ENCODE peak calls at places on chromosome 16, in four cellular contexts. One of them, this sample, is unnamed.

GRCh38 chr16:72927199-72928088 is 120.5 kb downstream of the ZFHX3 start:
- DNase-seq in sigmoid colon: peak; percentile 65
- DNase-seq in breast epithelium: peak; percentile 73
- DNase-seq in body of pancreas: peak; percentile 56
- DNase-seq in this sample: peak; percentile 71

GRCh38 chr16:30142672-30143346 is 19.8 kb upstream of the MAPK3 start:
- DNase-seq in sigmoid colon: no peak
- DNase-seq in breast epithelium: no peak
- DNase-seq in body of pancreas: no peak
- DNase-seq in this sample: no peak

GRCh38 chr16:48950184-48950583 is 331.5 kb downstream of the CBLN1 start:
- DNase-seq in sigmoid colon: no peak
- DNase-seq in breast epithelium: no peak
- DNase-seq in body of pancreas: no peak
- DNase-seq in this sample: no peak

GRCh38 chr16:84165746-84166145 is 20.6 kb downstream of the DNAAF1 start:
- DNase-seq in sigmoid colon: no peak
- DNase-seq in breast epithelium: no peak
- DNase-seq in body of pancreas: no peak
- DNase-seq in this sample: peak; percentile 6

GRCh38 chr16:19184823-19185509 is 16.9 kb downstream of the SYT17 start:
- DNase-seq in sigmoid colon: no peak
- DNase-seq in breast epithelium: no peak
- DNase-seq in body of pancreas: no peak
- DNase-seq in this sample: no peak

GRCh38 chr16:85569615-85570212 is 43.4 kb upstream of the GSE1 start:
- DNase-seq in sigmoid colon: no peak
- DNase-seq in breast epithelium: no peak
- DNase-seq in body of pancreas: peak; percentile 51
- DNase-seq in this sample: peak; percentile 88

GRCh38 chr16:54454616-54455015 is 168.0 kb upstream of the IRX3 start:
- DNase-seq in sigmoid colon: no peak
- DNase-seq in breast epithelium: no peak
- DNase-seq in body of pancreas: no peak
- DNase-seq in this sample: no peak

GRCh38 chr16:12147681-12148479 is 171.3 kb downstream of the SNX29 start:
- DNase-seq in sigmoid colon: no peak
- DNase-seq in breast epithelium: no peak
- DNase-seq in body of pancreas: no peak
- DNase-seq in this sample: peak; percentile 44

GRCh38 chr16:81888520-81889394 is 109.7 kb downstream of the PLCG2 start:
- DNase-seq in sigmoid colon: no peak
- DNase-seq in breast epithelium: no peak
- DNase-seq in body of pancreas: no peak
- DNase-seq in this sample: no peak

GRCh38 chr16:12904041-12904671 is 2.8 kb downstream of the SHISA9 start:
- DNase-seq in sigmoid colon: no peak
- DNase-seq in breast epithelium: no peak
- DNase-seq in body of pancreas: no peak
- DNase-seq in this sample: no peak

GRCh38 chr16:84992700-84993075 is 18.6 kb downstream of the ZDHHC7 start:
- DNase-seq in sigmoid colon: no peak
- DNase-seq in breast epithelium: no peak
- DNase-seq in body of pancreas: no peak
- DNase-seq in this sample: no peak

GRCh38 chr16:50501986-50502615 is 46.1 kb upstream of the NKD1 start:
- DNase-seq in sigmoid colon: peak; percentile 20
- DNase-seq in breast epithelium: no peak
- DNase-seq in body of pancreas: no peak
- DNase-seq in this sample: no peak

GRCh38 chr16:4597174-4597573 is 17.5 kb downstream of the UBALD1 start:
- DNase-seq in sigmoid colon: no peak
- DNase-seq in breast epithelium: no peak
- DNase-seq in body of pancreas: peak; percentile 64
- DNase-seq in this sample: no peak

GRCh38 chr16:51146256-51146924 is 4.7 kb downstream of the SALL1 start:
- DNase-seq in sigmoid colon: no peak
- DNase-seq in breast epithelium: no peak
- DNase-seq in body of pancreas: no peak
- DNase-seq in this sample: no peak

GRCh38 chr16:31880322-31880979 is 6.8 kb downstream of the ZNF267 start:
- DNase-seq in sigmoid colon: no peak
- DNase-seq in breast epithelium: no peak
- DNase-seq in body of pancreas: peak; percentile 55
- DNase-seq in this sample: no peak

GRCh38 chr16:29775742-29776408 is 2.2 kb upstream of the ZG16 start:
- DNase-seq in sigmoid colon: no peak
- DNase-seq in breast epithelium: no peak
- DNase-seq in body of pancreas: no peak
- DNase-seq in this sample: no peak

GRCh38 chr16:84957792-84958191 is 53.5 kb downstream of the ZDHHC7 start:
- DNase-seq in sigmoid colon: no peak
- DNase-seq in breast epithelium: no peak
- DNase-seq in body of pancreas: no peak
- DNase-seq in this sample: no peak

GRCh38 chr16:21227886-21228285 is 5.6 kb upstream of the ANKS4B start:
- DNase-seq in sigmoid colon: no peak
- DNase-seq in breast epithelium: no peak
- DNase-seq in body of pancreas: no peak
- DNase-seq in this sample: no peak

GRCh38 chr16:19274178-19274797 is 11.2 kb upstream of the CLEC19A start:
- DNase-seq in sigmoid colon: no peak
- DNase-seq in breast epithelium: no peak
- DNase-seq in body of pancreas: peak; percentile 28
- DNase-seq in this sample: no peak

GRCh38 chr16:104828-105374 is 26.9 kb downstream of the MPG start:
- DNase-seq in sigmoid colon: no peak
- DNase-seq in breast epithelium: no peak
- DNase-seq in body of pancreas: no peak
- DNase-seq in this sample: no peak
- TF ChIP-seq POLR2A in sigmoid colon: no peak
- TF ChIP-seq POLR2A in breast epithelium: no peak
- TF ChIP-seq POLR2A in body of pancreas: no peak
- TF ChIP-seq POLR2A in this sample: no peak

GRCh38 chr16:534089-534635 is 6.7 kb downstream of the CAPN15 start:
- DNase-seq in sigmoid colon: no peak
- DNase-seq in breast epithelium: no peak
- DNase-seq in body of pancreas: peak; percentile 61
- DNase-seq in this sample: no peak
- TF ChIP-seq POLR2A in sigmoid colon: no peak
- TF ChIP-seq POLR2A in breast epithelium: no peak
- TF ChIP-seq POLR2A in body of pancreas: no peak
- TF ChIP-seq POLR2A in this sample: no peak

GRCh38 chr16:88487920-88488842 is 35.1 kb downstream of the ZFPM1 start:
- DNase-seq in sigmoid colon: no peak
- DNase-seq in breast epithelium: no peak
- DNase-seq in body of pancreas: peak; percentile 96
- DNase-seq in this sample: no peak
- TF ChIP-seq POLR2A in sigmoid colon: no peak
- TF ChIP-seq POLR2A in breast epithelium: no peak
- TF ChIP-seq POLR2A in body of pancreas: no peak
- TF ChIP-seq POLR2A in this sample: no peak

DNA sequence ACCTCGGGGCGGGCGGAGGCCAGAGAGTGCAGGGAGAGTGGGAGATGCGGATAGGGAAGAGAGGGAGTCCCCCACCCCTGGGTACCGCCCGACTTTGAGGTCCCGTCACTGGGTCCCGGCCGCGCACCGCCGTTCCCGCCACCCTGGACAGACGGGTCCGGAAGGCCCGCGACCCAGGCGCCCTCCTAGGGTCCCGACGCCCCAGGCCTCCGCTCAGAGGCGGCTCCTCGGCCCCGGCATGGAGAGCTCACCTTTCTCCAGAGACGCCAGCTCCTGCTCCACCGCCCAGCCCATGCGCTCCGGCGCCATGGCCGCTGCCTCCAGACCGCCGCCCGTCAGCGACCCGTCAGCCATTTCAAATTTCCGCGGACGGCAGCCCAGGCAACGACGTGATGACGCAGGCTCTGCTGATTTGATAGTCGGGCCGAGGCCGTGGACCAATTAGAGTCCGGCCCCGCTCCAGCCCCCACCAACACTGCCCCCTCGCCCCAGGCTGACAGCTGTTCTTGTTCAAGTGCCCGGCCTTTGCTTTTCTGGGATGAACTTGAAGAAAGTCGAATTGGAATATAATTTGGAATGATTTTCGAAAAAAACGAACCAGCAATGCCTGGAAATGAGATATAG is at the start of gene SHCBP1:
- DNase-seq in sigmoid colon: peak; percentile 88
- DNase-seq in breast epithelium: peak; percentile 75
- DNase-seq in body of pancreas: peak; percentile 70
- DNase-seq in this sample: peak; percentile 94
- TF ChIP-seq POLR2A in sigmoid colon: no peak
- TF ChIP-seq POLR2A in breast epithelium: no peak
- TF ChIP-seq POLR2A in body of pancreas: no peak
- TF ChIP-seq POLR2A in this sample: no peak

DNA sequence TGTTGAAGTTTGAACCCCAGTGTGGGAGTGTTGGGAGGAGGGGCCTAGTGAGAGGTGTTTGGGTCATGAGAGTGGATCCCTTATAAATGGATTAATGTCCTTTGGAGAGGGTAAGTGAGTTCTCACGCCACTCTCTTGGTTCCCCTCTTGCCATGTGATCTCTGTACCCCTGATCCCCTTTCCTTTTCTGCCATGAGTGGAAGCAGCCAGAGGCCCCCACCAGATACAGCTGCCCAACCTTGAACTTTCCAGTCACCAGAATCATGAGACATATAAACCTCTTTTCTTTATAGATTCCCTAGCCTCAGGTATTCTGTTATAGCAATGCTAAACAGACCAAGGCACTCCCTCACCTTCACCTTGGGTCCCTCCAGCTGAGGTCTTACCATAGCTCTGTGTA is 7.4 kb downstream of the SLC6A2 start:
- DNase-seq in sigmoid colon: no peak
- DNase-seq in breast epithelium: no peak
- DNase-seq in body of pancreas: no peak
- DNase-seq in this sample: no peak
- TF ChIP-seq POLR2A in sigmoid colon: no peak
- TF ChIP-seq POLR2A in breast epithelium: no peak
- TF ChIP-seq POLR2A in body of pancreas: no peak
- TF ChIP-seq POLR2A in this sample: no peak

GRCh38 chr16:67935096-67935401 is 1.6 kb downstream of the PSMB10 start:
- DNase-seq in sigmoid colon: no peak
- DNase-seq in breast epithelium: no peak
- DNase-seq in body of pancreas: no peak
- DNase-seq in this sample: no peak
- TF ChIP-seq POLR2A in sigmoid colon: no peak
- TF ChIP-seq POLR2A in breast epithelium: no peak
- TF ChIP-seq POLR2A in body of pancreas: no peak
- TF ChIP-seq POLR2A in this sample: no peak

DNA sequence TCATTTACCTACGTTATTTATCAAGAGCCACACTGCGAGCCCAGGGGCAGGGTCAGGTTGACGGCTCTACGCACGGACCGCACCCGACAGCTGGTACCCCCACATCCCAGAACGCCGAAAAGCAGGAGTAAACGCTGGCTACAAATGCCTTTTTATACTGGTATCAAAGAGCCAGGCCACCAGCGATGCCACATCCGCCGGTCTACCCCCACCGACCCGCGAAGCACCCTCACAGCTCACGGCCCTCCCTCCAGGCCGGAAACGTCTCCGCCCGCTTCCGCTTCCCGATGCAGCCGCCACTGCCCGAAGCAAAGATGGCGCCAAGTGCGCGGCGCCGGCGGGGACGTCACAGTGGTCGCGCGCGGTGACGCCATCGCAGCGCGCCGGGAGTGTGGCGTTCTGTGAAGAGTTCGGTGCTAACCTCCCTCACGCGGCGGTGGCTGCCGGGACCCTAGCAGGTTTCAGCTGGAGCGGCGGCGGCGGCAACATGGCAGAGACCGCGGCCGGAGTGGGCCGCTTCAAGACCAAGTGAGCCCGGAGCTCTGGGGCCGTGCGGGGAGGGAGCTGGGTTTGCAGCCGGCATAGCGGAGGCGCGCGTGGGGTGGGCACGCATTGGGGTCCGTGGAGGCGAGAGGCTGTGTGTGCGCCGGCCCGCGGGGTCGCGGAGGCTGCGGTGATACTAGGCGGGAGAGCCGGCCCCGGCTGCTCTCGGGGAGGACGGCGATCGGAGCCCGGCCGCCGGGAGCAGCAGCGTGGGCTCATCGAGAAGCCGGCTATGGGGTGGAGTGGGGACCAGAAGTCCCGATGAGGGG is at the start of gene TBL3:
- DNase-seq in sigmoid colon: peak; percentile 97
- DNase-seq in breast epithelium: peak; percentile 96
- DNase-seq in body of pancreas: peak; percentile 94
- DNase-seq in this sample: peak; percentile 99
- TF ChIP-seq POLR2A in sigmoid colon: peak; percentile 95
- TF ChIP-seq POLR2A in breast epithelium: peak; percentile 97
- TF ChIP-seq POLR2A in body of pancreas: peak; percentile 80
- TF ChIP-seq POLR2A in this sample: peak; percentile 68

DNA sequence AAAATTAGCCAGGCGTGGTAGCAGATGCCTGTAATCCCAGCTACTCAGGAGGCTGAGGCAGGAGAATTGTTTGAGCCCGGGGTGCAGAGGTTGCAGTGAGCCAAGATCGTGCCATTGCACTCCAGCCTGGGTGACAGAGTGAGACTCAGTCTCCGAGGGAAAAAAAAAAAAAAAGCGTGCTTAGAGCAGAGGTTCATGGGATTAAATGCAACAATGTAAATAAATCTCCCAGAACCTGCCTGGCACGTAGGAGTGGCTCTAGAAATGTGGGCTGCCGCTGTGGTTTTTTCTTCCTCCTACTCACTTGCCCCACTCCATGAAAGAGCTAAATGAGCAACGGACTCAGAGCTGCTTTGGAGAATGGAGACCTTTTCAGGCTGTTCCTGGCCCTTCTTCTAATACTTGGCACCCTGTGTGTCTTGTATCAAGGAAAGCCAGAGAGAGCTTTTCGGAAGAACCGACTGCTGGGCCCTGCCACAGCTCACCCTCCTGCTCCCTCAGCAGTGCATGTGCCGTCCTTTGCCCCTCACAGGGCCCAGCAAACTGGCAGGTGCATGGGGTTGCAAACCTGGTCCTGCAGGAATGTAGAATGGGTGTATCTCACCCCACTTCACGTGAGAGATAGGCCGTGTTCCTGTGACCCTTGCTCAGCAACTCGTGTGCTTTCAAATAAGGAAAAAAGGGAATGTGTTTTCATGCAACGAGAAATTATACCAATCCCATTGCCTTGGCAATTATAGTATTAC is 52.0 kb downstream of the LDHD start:
- DNase-seq in sigmoid colon: no peak
- DNase-seq in breast epithelium: no peak
- DNase-seq in body of pancreas: no peak
- DNase-seq in this sample: no peak
- TF ChIP-seq POLR2A in sigmoid colon: no peak
- TF ChIP-seq POLR2A in breast epithelium: no peak
- TF ChIP-seq POLR2A in body of pancreas: no peak
- TF ChIP-seq POLR2A in this sample: no peak

This sample was measured in spleen.